ENCODE peak calls at places on chromosomes 1 and 21, in eight cellular contexts. E is RWPE1, S is myocyte, C is mucosa of descending colon, M is nucleus accumbens, P is NT2/D1, R is ELR, F is CD14-positive monocyte. L is an unnamed sample.

GRCh38 chr1:212315907-212316306 is 30.7 kb downstream of the PPP2R5A start:
- DNase-seq in S (peak; percentile 47), E (no peak), P (peak; percentile 63), M (no peak), C (peak; percentile 51), F (no peak), R (peak; percentile 48), L (no peak)

GRCh38 chr1:47216278-47217059 is 15.6 kb downstream of the TAL1 start:
- DNase-seq in F (no peak), P (no peak), C (no peak), M (no peak), R (no peak), S (no peak), E (no peak), L (no peak)

GRCh38 chr21:44049606-44050005 is 37.5 kb downstream of the TRAPPC10 start:
- DNase-seq in R (no peak), S (no peak), P (no peak), C (no peak), M (no peak), E (no peak), F (no peak), L (no peak)

GRCh38 chr21:41783476-41784150 is 16.8 kb upstream of the RIPK4 start:
- DNase-seq in S (peak; percentile 26), C (peak; percentile 93), F (peak; percentile 42), R (peak; percentile 94), P (no peak), M (no peak), E (peak; percentile 76), L (peak; percentile 69)

GRCh38 chr1:210726621-210727020 is 397.9 kb downstream of the HHAT start:
- DNase-seq in M (no peak), R (peak; percentile 41), C (peak; percentile 62), E (peak; percentile 49), P (peak; percentile 57), S (peak; percentile 70), F (no peak), L (no peak)

GRCh38 chr1:109783436-109783835 is 19.7 kb upstream of the EPS8L3 start:
- DNase-seq in C (no peak), M (no peak), F (peak; percentile 27), E (peak; percentile 89), R (peak; percentile 90), P (no peak), S (no peak), L (peak; percentile 79)

GRCh38 chr1:88683516-88683847 is 591 bp upstream of the PKN2 start:
- DNase-seq in C (peak; percentile 69), S (no peak), R (peak; percentile 72), P (no peak), M (peak; percentile 28), F (peak; percentile 41), E (peak; percentile 42), L (no peak)

GRCh38 chr1:70504176-70504820 is 93.2 kb downstream of the CTH start:
- DNase-seq in E (no peak), R (peak; percentile 30), F (no peak), S (peak; percentile 22), P (no peak), M (no peak), C (peak; percentile 78), L (no peak)

GRCh38 chr1:118987431-118988185 is 535 bp downstream of the TBX15 start:
- DNase-seq in C (no peak), M (no peak), E (no peak), P (no peak), R (peak; percentile 63), F (no peak), S (peak; percentile 83), L (no peak)

GRCh38 chr1:67679691-67680090 is 5.3 kb upstream of the GADD45A start:
- DNase-seq in F (no peak), P (no peak), E (peak; percentile 29), M (no peak), C (no peak), R (peak; percentile 97), S (no peak), L (no peak)

GRCh38 chr1:246971322-246971721 is 36.5 kb downstream of the ZNF695 start:
- DNase-seq in E (no peak), C (peak; percentile 63), F (no peak), P (peak; percentile 49), S (peak; percentile 73), R (peak; percentile 42), M (no peak), L (no peak)

GRCh38 chr1:235552146-235552716 is 48.0 kb upstream of the B3GALNT2 start:
- DNase-seq in S (no peak), F (no peak), R (no peak), P (no peak), C (no peak), M (no peak), E (no peak), L (no peak)

GRCh38 chr1:234270581-234271242 is 102.5 kb upstream of the COA6 start:
- DNase-seq in S (no peak), C (no peak), E (no peak), R (peak; percentile 36), F (no peak), M (no peak), P (no peak), L (no peak)

GRCh38 chr1:61253912-61254628 is 171.7 kb downstream of the NFIA start:
- DNase-seq in P (no peak), C (no peak), E (no peak), S (no peak), F (no peak), R (no peak), M (no peak), L (no peak)

GRCh38 chr1:214270097-214270635 is 10.8 kb upstream of the SMYD2 start:
- DNase-seq in R (peak; percentile 23), M (no peak), F (no peak), E (no peak), C (no peak), P (no peak), S (no peak), L (no peak)

GRCh38 chr1:3679098-3679555 is 26.8 kb downstream of the TP73 start:
- DNase-seq in P (no peak), S (no peak), F (no peak), R (no peak), M (no peak), C (no peak), E (no peak), L (no peak)

GRCh38 chr1:223765036-223765718 is 52.8 kb downstream of the CAPN2 start:
- DNase-seq in F (no peak), C (no peak), M (peak; percentile 13), S (peak; percentile 41), P (no peak), E (no peak), R (peak; percentile 26), L (no peak)

GRCh38 chr1:145994391-145995120 is 1.8 kb downstream of the TXNIP start:
- DNase-seq in E (no peak), C (no peak), S (peak; percentile 50), R (no peak), P (no peak), F (no peak), M (no peak), L (no peak)

GRCh38 chr21:40752125-40752524 is 94.8 kb downstream of the DSCAM start:
- DNase-seq in C (no peak), F (no peak), M (no peak), S (no peak), R (no peak), E (no peak), P (peak; percentile 40), L (no peak)

GRCh38 chr1:96366516-96366915 is 355.1 kb upstream of the PTBP2 start:
- DNase-seq in E (no peak), C (no peak), P (no peak), S (no peak), R (peak; percentile 42), M (no peak), F (no peak), L (no peak)

GRCh38 chr1:51910618-51911017 is 32.1 kb upstream of the NRDC start:
- DNase-seq in M (no peak), F (no peak), C (no peak), S (no peak), R (no peak), P (peak; percentile 59), E (no peak), L (no peak)

GRCh38 chr1:29444081-29444715 is 207.9 kb downstream of the PTPRU start:
- DNase-seq in S (no peak), M (no peak), F (no peak), E (no peak), C (no peak), R (no peak), P (peak; percentile 35), L (no peak)

GRCh38 chr1:240474133-240474614 is 137.8 kb downstream of the GREM2 start:
- DNase-seq in C (no peak), F (no peak), E (peak; percentile 37), M (no peak), R (peak; percentile 60), P (no peak), S (peak; percentile 31), L (no peak)

GRCh38 chr21:42615924-42616323 is 37.5 kb upstream of the PDE9A start:
- DNase-seq in R (no peak), E (no peak), S (no peak), M (no peak), F (no peak), C (no peak), P (no peak), L (no peak)

GRCh38 chr1:183716286-183716685 is 63.2 kb upstream of the APOBEC4 start:
- DNase-seq in P (no peak), R (no peak), E (no peak), S (no peak), C (no peak), M (no peak), F (no peak), L (no peak)